ENCODE peak calls at places on chromosome 11, in ten cellular contexts. R is heart left ventricle, J is H1, C is A549, G is gastrocnemius medialis, N is ovary, W is HCT116, S is IMR-90, T is transverse colon, U is Peyer's patch. A is an unnamed sample.

GRCh38 chr11:132126973-132127900 is 756.8 kb downstream of the NTM start:
- DNase-seq in R (peak; percentile 56), J (no peak), C (no peak), G (peak; percentile 36), N (no peak), W (no peak), S (peak; percentile 94), T (peak; percentile 12), U (peak; percentile 16), A (peak; percentile 71)

GRCh38 chr11:74559110-74559933 is 33.1 kb upstream of the POLD3 start:
- DNase-seq in R (no peak), J (no peak), C (no peak), G (no peak), N (no peak), W (no peak), S (peak; percentile 55), T (no peak), U (no peak), A (no peak)

GRCh38 chr11:69834811-69835800 is 15.9 kb upstream of the FGF3 start:
- DNase-seq in R (no peak), J (no peak), C (no peak), G (no peak), N (peak; percentile 2), W (no peak), S (no peak), T (no peak), U (no peak), A (no peak)

GRCh38 chr11:12856338-12856737 is 152.8 kb upstream of the RASSF10 start:
- DNase-seq in R (no peak), J (no peak), C (no peak), G (no peak), N (no peak), W (no peak), S (no peak), T (no peak), U (no peak), A (no peak)

GRCh38 chr11:79078999-79079398 is 361.8 kb downstream of the TENM4 start:
- DNase-seq in R (peak; percentile 54), J (no peak), C (no peak), G (peak; percentile 26), N (no peak), W (no peak), S (no peak), T (no peak), U (no peak), A (no peak)

GRCh38 chr11:110373061-110373702 is 56.6 kb upstream of the FDX1 start:
- DNase-seq in R (no peak), J (no peak), C (peak; percentile 31), G (no peak), N (no peak), W (no peak), S (peak; percentile 60), T (no peak), U (no peak), A (no peak)

GRCh38 chr11:2270322-2271076 is at the start of gene ASCL2:
- DNase-seq in R (no peak), J (no peak), C (no peak), G (no peak), N (no peak), W (no peak), S (no peak), T (no peak), U (peak; percentile 14), A (peak; percentile 16)

GRCh38 chr11:59283825-59284772 is 71.4 kb upstream of the MPEG1 start:
- DNase-seq in R (peak; percentile 45), J (no peak), C (peak; percentile 62), G (no peak), N (peak; percentile 33), W (peak; percentile 29), S (peak; percentile 57), T (peak; percentile 45), U (peak; percentile 64), A (peak; percentile 75)

GRCh38 chr11:69018924-69019323 is 5.9 kb upstream of the MRGPRF start:
- DNase-seq in R (no peak), J (no peak), C (no peak), G (no peak), N (peak; percentile 51), W (no peak), S (peak; percentile 71), T (no peak), U (no peak), A (peak; percentile 44)

GRCh38 chr11:60485987-60486386 is 6.6 kb upstream of the MS4A12 start:
- DNase-seq in R (no peak), J (no peak), C (peak; percentile 37), G (no peak), N (no peak), W (peak; percentile 79), S (no peak), T (peak; percentile 34), U (peak; percentile 65), A (no peak)

GRCh38 chr11:78392854-78393253 is 24.8 kb downstream of the GAB2 start:
- DNase-seq in R (no peak), J (no peak), C (no peak), G (no peak), N (no peak), W (no peak), S (no peak), T (no peak), U (no peak), A (no peak)

GRCh38 chr11:27282806-27283205 is 80.2 kb downstream of the CCDC34 start:
- DNase-seq in R (peak; percentile 27), J (no peak), C (peak; percentile 45), G (no peak), N (peak; percentile 18), W (no peak), S (no peak), T (no peak), U (no peak), A (no peak)

GRCh38 chr11:106447631-106448191 is 370.2 kb downstream of the AASDHPPT start:
- DNase-seq in R (no peak), J (no peak), C (no peak), G (no peak), N (no peak), W (no peak), S (no peak), T (no peak), U (no peak), A (peak; percentile 55)

GRCh38 chr11:34519595-34520235 is 6.1 kb upstream of the ELF5 start:
- DNase-seq in R (no peak), J (no peak), C (no peak), G (no peak), N (no peak), W (no peak), S (no peak), T (no peak), U (no peak), A (no peak)

GRCh38 chr11:112881461-112881860 is 79.8 kb upstream of the NCAM1 start:
- DNase-seq in R (peak; percentile 88), J (peak; percentile 7), C (peak; percentile 20), G (peak; percentile 70), N (peak; percentile 71), W (no peak), S (no peak), T (peak; percentile 31), U (peak; percentile 16), A (peak; percentile 85)

GRCh38 chr11:25423436-25424184 is 908.3 kb upstream of the ANO3 start:
- DNase-seq in R (no peak), J (no peak), C (no peak), G (no peak), N (no peak), W (no peak), S (peak; percentile 29), T (no peak), U (no peak), A (no peak)

GRCh38 chr11:126989942-126990715 is 10.4 kb downstream of the KIRREL3 start:
- DNase-seq in R (peak; percentile 74), J (peak; percentile 85), C (peak; percentile 69), G (peak; percentile 28), N (peak; percentile 24), W (peak; percentile 18), S (peak; percentile 77), T (peak; percentile 66), U (peak; percentile 19), A (peak; percentile 85)

GRCh38 chr11:72454791-72455190 is 20.5 kb upstream of the CLPB start:
- DNase-seq in R (no peak), J (no peak), C (no peak), G (no peak), N (no peak), W (no peak), S (no peak), T (no peak), U (no peak), A (no peak)
- TF ChIP-seq CTCF in R (no peak), J (peak; percentile 43), C (peak; percentile 34), G (no peak), N (no peak), W (peak; percentile 25), S (no peak), T (no peak), U (no peak), A (no peak)

GRCh38 chr11:73372371-73372993 is 3.7 kb upstream of the RELT start:
- DNase-seq in R (peak; percentile 54), J (no peak), C (peak; percentile 48), G (no peak), N (no peak), W (peak; percentile 21), S (no peak), T (no peak), U (no peak), A (no peak)
- H3K27ac ChIP-seq in R (peak overlapping the region; percentile 23), J (no peak overlapping the region), C (no peak overlapping the region), G (peak overlapping the region; percentile 29), N (no peak overlapping the region), W (no peak overlapping the region), S (no peak overlapping the region), T (no peak overlapping the region), U (no peak overlapping the region), A (no peak overlapping the region)

GRCh38 chr11:65574963-65575567 is 788 bp upstream of the EHBP1L1 start:
- DNase-seq in R (no peak), J (no peak), C (no peak), G (peak; percentile 82), N (no peak), W (no peak), S (no peak), T (peak; percentile 75), U (peak; percentile 45), A (no peak)
- TF ChIP-seq POLR2A in R (no peak), J (no peak), C (no peak), G (no peak), N (no peak), W (no peak), S (no peak), T (no peak), U (peak; percentile 37), A (no peak)

GRCh38 chr11:118930152-118930712 is 4.5 kb upstream of the BCL9L start:
- DNase-seq in R (peak; percentile 80), J (peak; percentile 97), C (peak; percentile 81), G (peak; percentile 89), N (peak; percentile 80), W (peak; percentile 97), S (peak; percentile 63), T (peak; percentile 96), U (peak; percentile 88), A (peak; percentile 89)

GRCh38 chr11:118928108-118928869 is 2.6 kb upstream of the BCL9L start:
- DNase-seq in R (peak; percentile 93), J (no peak), C (peak; percentile 93), G (peak; percentile 98), N (peak; percentile 92), W (peak; percentile 96), S (peak; percentile 92), T (peak; percentile 95), U (peak; percentile 96), A (peak; percentile 96)

GRCh38 chr11:118927554-118928107 is 1.9 kb upstream of the BCL9L start:
- DNase-seq in R (no peak), J (no peak), C (no peak), G (no peak), N (no peak), W (no peak), S (no peak), T (no peak), U (no peak), A (no peak)

GRCh38 chr11:118929496-118930151 is 3.9 kb upstream of the BCL9L start:
- DNase-seq in R (peak; percentile 91), J (no peak), C (peak; percentile 92), G (peak; percentile 82), N (peak; percentile 91), W (peak; percentile 89), S (peak; percentile 77), T (peak; percentile 91), U (peak; percentile 87), A (peak; percentile 89)

GRCh38 chr11:118928870-118929495 is 3.3 kb upstream of the BCL9L start:
- DNase-seq in R (peak; percentile 72), J (no peak), C (peak; percentile 64), G (peak; percentile 44), N (peak; percentile 81), W (no peak), S (peak; percentile 41), T (no peak), U (no peak), A (peak; percentile 53)
- TF ChIP-seq CTCF in R (no peak), J (no peak), C (no peak), G (no peak), N (no peak), W (no peak), S (peak; percentile 5), T (no peak), U (no peak), A (no peak)

A was measured in testis.